ENCODE peak calls at places on chromosomes 12 and 14, in five cellular contexts. K is cardiac muscle cell, J is PC-3, C is K562, L is MM.1S. N is an unnamed sample. For H3K9me3, the result is how much of the 10 kb centered on the place peaks cover.

GRCh38 chr14:24436355-24437019 is 6.1 kb downstream of the SDR39U1 start:
- DNase-seq in K (peak), J (peak), C (peak), L (no peak), N (peak)

GRCh38 chr14:101111620-101112290 is 208.2 kb upstream of the RTL1 start:
- DNase-seq in K (no peak), J (no peak), C (no peak), L (no peak), N (no peak)

GRCh38 chr12:22800332-22800731 is 175.4 kb downstream of the ETNK1 start:
- DNase-seq in K (no peak), J (no peak), C (no peak), L (no peak), N (no peak)

GRCh38 chr12:76025601-76026575 is 5.7 kb downstream of the PHLDA1 start:
- DNase-seq in K (peak), J (peak), C (no peak), L (no peak), N (no peak)

GRCh38 chr14:87461704-87462103 is 531.3 kb downstream of the GALC start:
- DNase-seq in K (no peak), J (no peak), C (no peak), L (no peak), N (no peak)

GRCh38 chr14:100622234-100622633 is 35.0 kb upstream of the BEGAIN start:
- DNase-seq in K (no peak), J (no peak), C (no peak), L (no peak), N (no peak)

GRCh38 chr12:52907092-52907810 is 2.4 kb upstream of the KRT8 start:
- DNase-seq in K (peak), J (peak), C (peak), L (no peak), N (no peak)

GRCh38 chr14:96267336-96267735 is 11.3 kb downstream of the BDKRB1 start:
- DNase-seq in K (peak), J (no peak), C (no peak), L (no peak), N (no peak)

GRCh38 chr12:52149182-52149641 is 42.6 kb downstream of the KRT80 start:
- DNase-seq in K (no peak), J (no peak), C (no peak), L (no peak), N (no peak)

GRCh38 chr12:52252728-52253328 is 19.8 kb downstream of the KRT7 start:
- DNase-seq in K (no peak), J (peak), C (no peak), L (no peak), N (no peak)

DNA sequence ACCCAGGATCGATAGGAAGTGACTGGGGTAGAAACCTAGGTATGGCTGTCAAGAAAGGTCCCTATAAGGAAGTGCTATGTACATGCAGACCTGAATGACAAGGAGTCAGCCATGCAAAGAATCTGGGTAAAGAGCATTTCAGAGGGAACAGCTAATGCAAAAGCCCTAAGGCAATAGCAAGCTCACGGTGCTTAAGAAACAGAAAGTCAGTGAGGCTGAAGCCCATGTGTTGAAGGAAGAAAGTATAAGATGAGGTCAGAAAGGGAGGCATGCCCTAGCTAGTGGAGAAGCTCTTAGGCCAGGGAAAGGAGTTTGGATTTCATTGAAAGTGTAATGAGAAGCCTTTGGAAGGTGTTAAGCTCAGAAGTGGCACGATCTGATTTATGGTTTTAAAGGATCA is 6.0 kb upstream of the ADCY6 start:
- DNase-seq in K (no peak), J (peak), C (no peak), L (peak), N (no peak)
- H3K27ac ChIP-seq in K (no peak), J (no peak), C (no peak), L (no peak), N (no peak)

DNA sequence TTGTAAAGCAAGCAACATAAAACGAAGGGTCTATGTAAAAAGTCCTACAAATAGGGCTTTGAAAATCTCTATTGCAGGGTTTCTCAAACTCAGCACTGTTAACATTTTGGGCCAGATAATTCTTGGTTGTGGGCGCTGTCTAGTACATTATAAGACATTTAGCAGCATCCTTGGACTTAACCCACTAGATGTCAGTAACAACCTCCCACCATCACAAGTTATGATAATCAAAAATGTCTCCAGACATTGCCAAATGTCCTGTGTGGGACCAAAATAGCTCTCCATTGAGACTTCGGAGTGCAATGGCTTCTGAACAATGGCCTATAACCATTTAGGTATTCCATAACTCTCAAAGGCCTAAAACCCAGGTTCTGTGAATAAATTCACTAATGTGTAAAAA is 22.9 kb upstream of the DHRS7 start:
- DNase-seq in K (peak), J (peak), C (no peak), L (no peak), N (no peak)
- TF ChIP-seq CTCF in K (peak), J (peak), C (no peak), L (no peak), N (no peak)

GRCh38 chr12:1065629-1066028 is 74.6 kb downstream of the ERC1 start:
- DNase-seq in K (no peak), J (no peak), C (no peak), L (no peak), N (no peak)

GRCh38 chr12:1058423-1058822 is 67.4 kb downstream of the ERC1 start:
- DNase-seq in K (no peak), J (no peak), C (no peak), L (no peak), N (no peak)

GRCh38 chr12:1059162-1059561 is 68.1 kb downstream of the ERC1 start:
- DNase-seq in K (peak), J (no peak), C (no peak), L (no peak), N (no peak)

GRCh38 chr12:1064317-1064716 is 73.3 kb downstream of the ERC1 start:
- DNase-seq in K (no peak), J (no peak), C (no peak), L (no peak), N (no peak)

DNA sequence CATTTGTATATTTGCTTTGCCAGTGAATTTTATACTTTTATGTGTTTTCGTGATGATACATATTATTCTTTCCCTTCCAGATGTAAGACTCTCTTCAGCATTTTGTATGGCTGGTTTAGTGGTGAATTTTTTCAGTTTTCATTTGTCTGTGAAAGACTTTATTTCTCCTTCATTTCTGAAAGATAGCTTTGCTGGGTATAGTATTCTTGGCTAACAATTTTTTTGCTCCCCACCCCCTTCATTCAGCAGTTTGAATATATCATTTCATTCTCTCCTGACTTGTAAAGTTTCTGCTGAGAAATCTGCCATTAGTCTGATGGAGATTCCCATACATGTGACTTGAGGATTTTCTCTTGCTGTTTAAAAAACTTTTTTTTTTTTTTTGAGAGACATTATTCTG is 72.8 kb downstream of the ERC1 start:
- DNase-seq in K (no peak), J (no peak), C (no peak), L (no peak), N (no peak)
- H3K9me3 ChIP-seq in K (under half), J (under half), C (under half), L (under half), N (under half)

GRCh38 chr14:93954516-93954830 is 21.9 kb downstream of the ASB2 start:
- DNase-seq in K (no peak), J (no peak), C (no peak), L (no peak), N (no peak)

GRCh38 chr14:93956082-93956481 is 20.3 kb downstream of the ASB2 start:
- DNase-seq in K (no peak), J (no peak), C (no peak), L (no peak), N (no peak)

GRCh38 chr14:93956514-93957332 is 19.6 kb downstream of the ASB2 start:
- DNase-seq in K (no peak), J (no peak), C (no peak), L (no peak), N (no peak)

GRCh38 chr14:93953739-93954515 is 22.4 kb downstream of the ASB2 start:
- DNase-seq in K (no peak), J (no peak), C (no peak), L (no peak), N (no peak)

DNA sequence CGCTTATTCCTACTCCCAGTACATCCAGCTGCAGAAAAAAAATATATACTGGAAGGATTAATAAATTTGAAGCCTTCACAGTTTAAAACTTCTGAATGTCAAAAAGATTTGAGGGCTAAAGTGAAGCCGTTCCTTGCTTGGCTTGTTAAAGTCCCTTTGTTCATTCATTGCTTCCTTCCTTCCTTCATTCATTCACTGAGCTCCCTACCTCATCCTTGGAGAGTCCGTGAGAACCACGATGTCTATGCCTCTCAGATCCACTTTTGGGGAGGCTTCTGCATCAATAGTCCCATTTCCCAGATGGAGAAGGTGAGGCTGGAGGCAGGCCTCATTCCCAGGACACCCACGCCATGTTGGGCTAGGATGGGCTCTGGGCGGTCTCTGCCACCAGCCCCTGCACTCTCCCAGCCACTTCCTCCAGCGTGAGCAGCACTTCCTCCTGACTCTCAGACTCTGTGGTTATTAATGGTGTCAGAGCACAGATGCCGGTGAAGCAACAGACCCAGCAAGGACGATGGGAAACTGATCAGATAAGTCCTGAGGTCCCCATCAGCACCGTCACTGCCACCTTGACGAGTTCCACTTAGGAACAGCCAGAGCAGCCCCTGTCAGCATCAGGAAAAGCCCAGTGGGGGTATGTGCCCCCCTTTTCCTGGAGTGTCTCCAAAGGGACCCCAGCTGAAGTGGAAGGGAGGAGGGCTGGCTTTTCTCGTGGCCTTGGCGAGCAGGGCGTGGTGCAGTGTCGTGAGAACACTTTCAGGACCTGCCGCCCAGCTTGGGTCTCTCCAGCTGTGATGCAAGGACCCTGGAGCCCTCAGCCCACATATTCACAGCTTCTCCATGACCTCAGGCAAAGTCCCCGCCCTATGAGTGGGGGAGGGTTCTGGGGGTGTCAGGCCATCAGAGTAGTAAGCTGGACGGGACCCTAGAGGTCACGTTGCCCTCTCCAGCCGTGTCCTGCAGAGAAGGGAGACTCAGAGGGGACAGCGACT is 21.2 kb downstream of the ASB2 start:
- DNase-seq in K (no peak), J (no peak), C (no peak), L (no peak), N (peak)
- H3K27ac ChIP-seq in K (peak), J (no peak), C (no peak), L (no peak), N (peak)

N was measured in CD4-positive, alpha-beta T cell.